ENCODE peak calls at places on chromosome 22, in four cellular contexts. W is OCI-LY7, Z is fibroblast of lung, O is pancreas. T is an unnamed sample.
A peak's percentile ranks its signal among the peaks of the same experiment; 100 is the strongest.

GRCh38 chr22:31093090-31093850 is 12.2 kb downstream of the SMTN start:
- DNase-seq in W (no peak), Z (no peak), O (peak; percentile 35), T (peak; percentile 81)

GRCh38 chr22:17131686-17132085 is 10.5 kb upstream of the TMEM121B start:
- DNase-seq in W (no peak), Z (no peak), O (no peak), T (no peak)

GRCh38 chr22:32788884-32789624 is 12.5 kb upstream of the TIMP3 start:
- DNase-seq in O (peak; percentile 65), W (no peak), Z (peak; percentile 84), T (no peak)

GRCh38 chr22:32850591-32851517 is 49.3 kb downstream of the TIMP3 start:
- DNase-seq in Z (peak; percentile 63), O (no peak), W (no peak), T (peak; percentile 80)

GRCh38 chr22:44917372-44918165 is 92.2 kb downstream of the PHF21B start:
- DNase-seq in O (no peak), Z (no peak), W (no peak), T (no peak)

GRCh38 chr22:17489101-17489500 is 74.2 kb upstream of the SLC25A18 start:
- DNase-seq in W (no peak), O (no peak), Z (no peak), T (no peak)

GRCh38 chr22:16804882-16805281 is 20.3 kb downstream of the XKR3 start:
- DNase-seq in Z (no peak), W (peak; percentile 31), O (no peak), T (no peak)

GRCh38 chr22:29587938-29588699 is 7.2 kb upstream of the NIPSNAP1 start:
- DNase-seq in Z (peak; percentile 73), W (no peak), O (no peak), T (no peak)

GRCh38 chr22:22823126-22823804 is 64.4 kb upstream of the IGLL5 start:
- DNase-seq in O (no peak), Z (no peak), W (peak; percentile 82), T (no peak)

GRCh38 chr22:26610072-26610958 is 7.5 kb downstream of the CRYBB1 start:
- DNase-seq in O (no peak), Z (peak; percentile 88), W (peak; percentile 81), T (peak; percentile 32)

GRCh38 chr22:25068701-25069100 is 116.2 kb downstream of the KIAA1671 start:
- DNase-seq in W (no peak), Z (no peak), O (no peak), T (no peak)

GRCh38 chr22:25490869-25491268 is 73.6 kb upstream of the GRK3 start:
- DNase-seq in Z (no peak), O (no peak), W (no peak), T (no peak)

GRCh38 chr22:24516301-24516737 is 21.2 kb downstream of the UPB1 start:
- DNase-seq in Z (peak; percentile 82), O (no peak), W (no peak), T (no peak)

GRCh38 chr22:36360011-36360410 is 27.8 kb downstream of the MYH9 start:
- DNase-seq in W (no peak), O (no peak), Z (no peak), T (no peak)

GRCh38 chr22:32830957-32831356 is 29.5 kb downstream of the TIMP3 start:
- DNase-seq in O (no peak), W (no peak), Z (no peak), T (no peak)

GRCh38 chr22:38718414-38718813 is 12.7 kb downstream of the GTPBP1 start:
- DNase-seq in W (no peak), O (peak; percentile 81), Z (peak; percentile 78), T (no peak)

GRCh38 chr22:23531283-23531921 is 48.7 kb downstream of the IGLL1 start:
- DNase-seq in W (no peak), O (no peak), Z (no peak), T (no peak)

GRCh38 chr22:40422558-40423245 is 52.3 kb downstream of the SGSM3 start:
- DNase-seq in W (no peak), Z (no peak), O (no peak), T (no peak)

GRCh38 chr22:45073064-45073463 is 63.3 kb upstream of the PHF21B start:
- DNase-seq in O (no peak), W (no peak), Z (no peak), T (no peak)

GRCh38 chr22:37351268-37351667 is 69.0 kb downstream of the CYTH4 start:
- DNase-seq in Z (no peak), W (peak; percentile 39), O (no peak), T (no peak)

GRCh38 chr22:38214248-38215056 is 12.7 kb downstream of the MAFF start:
- DNase-seq in W (peak; percentile 84), Z (peak; percentile 65), O (peak; percentile 57), T (peak; percentile 47)

GRCh38 chr22:30308518-30309230 is 18.1 kb downstream of the TBC1D10A start:
- DNase-seq in Z (peak; percentile 60), O (no peak), W (peak; percentile 87), T (no peak)

GRCh38 chr22:23061471-23062280 is 8.6 kb upstream of the GNAZ start:
- DNase-seq in Z (no peak), O (peak; percentile 5), W (peak; percentile 58), T (peak; percentile 1)

GRCh38 chr22:22110548-22111266 is 128.1 kb upstream of the TOP3B start:
- DNase-seq in W (peak; percentile 95), Z (peak; percentile 60), O (peak; percentile 27), T (peak; percentile 30)

GRCh38 chr22:29268511-29269229 is 602 bp downstream of the EWSR1 start:
- DNase-seq in W (peak; percentile 50), O (peak; percentile 71), Z (peak; percentile 78), T (peak; percentile 67)

GRCh38 chr22:22855617-22856308 is 31.9 kb upstream of the IGLL5 start:
- DNase-seq in W (peak; percentile 82), O (no peak), Z (no peak), T (no peak)

GRCh38 chr22:30890689-30891442 is 77.7 kb downstream of the MORC2 start:
- DNase-seq in O (peak; percentile 57), Z (peak; percentile 23), W (peak; percentile 22), T (no peak)

GRCh38 chr22:43998865-43999264 is 25.2 kb upstream of the PARVB start:
- DNase-seq in Z (no peak), W (no peak), O (no peak), T (no peak)

GRCh38 chr22:33271390-33272161 is 213.4 kb upstream of the SYN3 start:
- DNase-seq in W (peak; percentile 99), O (peak; percentile 88), Z (peak; percentile 7), T (peak; percentile 62)

DNA sequence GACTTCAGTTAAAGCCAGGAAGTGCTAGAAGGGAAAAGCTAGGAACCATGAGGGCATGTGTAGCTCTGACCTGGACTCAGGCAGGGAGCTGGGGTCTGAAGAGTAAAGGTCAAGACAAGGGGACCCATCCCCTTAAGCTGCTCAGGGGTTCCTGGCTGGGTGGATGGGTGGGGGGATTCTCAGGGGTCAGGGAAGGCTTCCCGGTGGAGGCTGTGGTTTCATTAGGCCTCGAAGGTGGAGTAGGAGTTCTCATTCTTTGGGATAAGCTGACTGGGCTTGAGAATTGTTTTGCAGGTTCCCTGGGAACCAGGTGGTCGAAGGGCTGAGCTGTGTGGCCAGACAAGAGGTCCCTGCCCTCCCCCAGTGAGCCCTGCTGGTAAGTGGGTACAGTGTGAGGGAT is 1.2 kb downstream of the PHETA2 start:
- DNase-seq in O (no peak), Z (no peak), W (no peak), T (no peak)
- H3K4me1 ChIP-seq in O (peaks cover 23% of the 10 kb centered on the region), Z (peaks cover 9% of the 10 kb centered on the region), W (peaks cover 18% of the 10 kb centered on the region), T (peaks cover 38% of the 10 kb centered on the region)

GRCh38 chr22:48528221-48528915 is 1299.3 kb downstream of the BRD1 start:
- DNase-seq in O (no peak), W (no peak), Z (no peak), T (no peak)
- H3K4me3 ChIP-seq in O (no peak overlapping the region), W (no peak overlapping the region), Z (no peak overlapping the region), T (no peak overlapping the region)

GRCh38 chr22:35313311-35314121 is 13.8 kb downstream of the TOM1 start:
- DNase-seq in O (peak; percentile 48), W (no peak), Z (peak; percentile 69), T (peak; percentile 50)
- H3K4me1 ChIP-seq in O (peaks cover 21% of the 10 kb centered on the region), W (peaks cover 29% of the 10 kb centered on the region), Z (peaks cover 21% of the 10 kb centered on the region), T (peaks cover 63% of the 10 kb centered on the region)

GRCh38 chr22:27801197-27801615 is 350 bp downstream of the MN1 start:
- DNase-seq in W (no peak), Z (no peak), O (peak; percentile 31), T (peak; percentile 40)

GRCh38 chr22:27801616-27802388 is at the start of gene MN1:
- DNase-seq in Z (peak; percentile 42), W (no peak), O (peak; percentile 43), T (peak; percentile 67)

GRCh38 chr22:27800250-27801131 is 1.1 kb downstream of the MN1 start:
- DNase-seq in O (no peak), W (no peak), Z (no peak), T (no peak)

GRCh38 chr22:27804016-27804415 is 2.5 kb upstream of the MN1 start:
- DNase-seq in O (no peak), Z (no peak), W (no peak), T (no peak)

GRCh38 chr22:27802389-27803079 is 978 bp upstream of the MN1 start:
- DNase-seq in O (no peak), W (no peak), Z (no peak), T (no peak)
- H3K4me3 ChIP-seq in O (peak overlapping the region; percentile 71), W (no peak overlapping the region), Z (peak overlapping the region; percentile 73), T (peak overlapping the region; percentile 80)

GRCh38 chr22:46591890-46592289 is 28.3 kb upstream of the GRAMD4 start:
- DNase-seq in Z (no peak), W (no peak), O (no peak), T (no peak)
- H3K4me1 ChIP-seq in Z (peaks cover 3% of the 10 kb centered on the region), W (peaks cover 70% of the 10 kb centered on the region), O (peaks cover 11% of the 10 kb centered on the region), T (peaks cover 69% of the 10 kb centered on the region)

GRCh38 chr22:49620666-49621065 is 207.0 kb downstream of the BRD1 start:
- DNase-seq in W (no peak), O (no peak), Z (no peak), T (no peak)
- H3K4me3 ChIP-seq in W (no peak overlapping the region), O (no peak overlapping the region), Z (no peak overlapping the region), T (no peak overlapping the region)

DNA sequence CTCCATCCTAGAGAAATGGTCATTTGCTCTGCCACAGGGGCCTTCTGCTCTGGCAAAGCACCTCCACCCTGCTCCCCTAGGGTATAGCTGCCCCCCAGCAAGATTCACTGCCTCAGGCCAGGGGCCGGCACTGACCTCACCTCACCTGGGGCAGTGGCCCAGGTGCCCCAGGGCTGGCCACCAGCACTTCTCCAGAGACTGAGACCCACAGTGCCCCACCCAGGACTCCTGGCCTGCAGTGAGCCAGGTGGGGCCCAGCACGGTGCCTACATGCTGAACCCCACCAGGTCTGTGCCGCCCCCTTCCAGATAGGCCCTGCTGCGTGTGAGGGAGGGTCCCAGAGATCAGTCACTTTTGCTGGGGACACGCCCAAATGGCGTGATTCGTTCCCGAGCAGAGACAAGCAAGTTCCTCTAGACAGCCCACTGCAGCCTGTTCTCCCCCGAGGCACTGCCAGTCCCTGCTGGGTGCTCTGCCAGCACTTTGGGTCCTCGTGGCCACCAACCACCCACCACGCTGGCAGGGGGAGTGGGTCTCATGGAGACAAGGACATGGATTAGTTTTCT is 10.7 kb downstream of the GNB1L start:
- DNase-seq in Z (no peak), W (no peak), O (no peak), T (no peak)
- H3K4me1 ChIP-seq in Z (peaks cover 5% of the 10 kb centered on the region), W (peaks cover 45% of the 10 kb centered on the region), O (no peaks in the 10 kb centered on the region), T (peaks cover 18% of the 10 kb centered on the region)

T was measured in heart right ventricle.